ENCODE peak calls at places on chromosomes 12 and 14, in eight cellular contexts. B is NCI-H187 treated with DMSO at 0.1 percent for 48 hours; V is stimulated activated CD8-positive, alpha-beta memory T cell treated with anti-CD3 and anti-CD28 coated beads, Interleukin-15, amount 100 ng/mL, for 24 hours; T is neural crest cell; K is activated CD8-positive, alpha-beta T cell treated with anti-CD3 and anti-CD28 coated beads for 36 hours; U is mucosa of descending colon; N is H54; S is A172. J is an unnamed sample.

GRCh38 chr12:82805812-82806497 is 119.2 kb downstream of the TMTC2 start:
- DNase-seq in B (no peak), V (no peak), T (no peak), K (no peak), U (no peak), N (no peak), S (no peak), J (no peak)

GRCh38 chr12:47818701-47819543 is 781 bp downstream of the HDAC7 start:
- DNase-seq in B (no peak), V (no peak), T (peak; percentile 45), K (peak; percentile 58), U (peak; percentile 88), N (peak; percentile 55), S (peak; percentile 29), J (peak; percentile 79)

GRCh38 chr14:90288646-90289355 is 32.4 kb downstream of the PSMC1 start:
- DNase-seq in B (no peak), V (no peak), T (no peak), K (no peak), U (no peak), N (no peak), S (no peak), J (no peak)

GRCh38 chr12:92927055-92927435 is 2.0 kb downstream of the EEA1 start:
- DNase-seq in B (no peak), V (no peak), T (no peak), K (peak; percentile 79), U (no peak), N (no peak), S (peak; percentile 52), J (no peak)

GRCh38 chr14:76546426-76547221 is 170.7 kb downstream of the ESRRB start:
- DNase-seq in B (peak; percentile 27), V (no peak), T (peak; percentile 43), K (peak; percentile 34), U (no peak), N (peak; percentile 58), S (peak; percentile 19), J (no peak)

GRCh38 chr14:104794099-104794498 is 1.4 kb downstream of the AKT1 start:
- DNase-seq in B (no peak), V (no peak), T (no peak), K (peak; percentile 77), U (peak; percentile 83), N (no peak), S (no peak), J (peak; percentile 77)

GRCh38 chr14:32620303-32620702 is 291.2 kb downstream of the AKAP6 start:
- DNase-seq in B (no peak), V (no peak), T (no peak), K (no peak), U (no peak), N (no peak), S (no peak), J (no peak)

GRCh38 chr12:30990776-30991175 is 64.2 kb downstream of the TSPAN11 start:
- DNase-seq in B (no peak), V (no peak), T (no peak), K (no peak), U (no peak), N (no peak), S (no peak), J (no peak)